ENCODE peak calls at places on chromosome 1, in nine cellular contexts. B is lower lobe of right lung, M is kidney, X is A673, Q is GM23338, V is MM.1S, Z is fibroblast of lung, P is uterus, F is GM23248. Y is an unnamed sample.

GRCh38 chr1:105608713-105609112 is 1447.8 kb upstream of the PRMT6 start:
- DNase-seq in B (no peak), X (peak; percentile 41), Z (no peak), M (no peak), P (no peak), Q (peak; percentile 14), F (peak; percentile 53), V (peak; percentile 26), Y (no peak)

GRCh38 chr1:67479146-67479891 is 49.1 kb upstream of the SERBP1 start:
- DNase-seq in Q (no peak), B (no peak), P (peak; percentile 77), M (no peak), X (no peak), F (peak; percentile 36), V (no peak), Z (peak; percentile 5), Y (no peak)

GRCh38 chr1:23803674-23804073 is 3.1 kb upstream of the GALE start:
- DNase-seq in B (no peak), F (no peak), M (no peak), X (no peak), Q (no peak), Z (no peak), V (no peak), P (no peak), Y (no peak)

GRCh38 chr1:218171302-218171893 is 113.7 kb upstream of the RRP15 start:
- DNase-seq in Q (peak; percentile 49), X (peak; percentile 43), B (no peak), V (peak; percentile 69), P (no peak), F (peak; percentile 59), Z (peak; percentile 69), M (no peak), Y (no peak)

GRCh38 chr1:159248311-159248710 is 43.6 kb downstream of the ACKR1 start:
- DNase-seq in Q (no peak), X (no peak), V (no peak), P (no peak), F (no peak), Z (no peak), B (no peak), M (no peak), Y (no peak)

GRCh38 chr1:201850053-201850397 is 21.1 kb downstream of the IPO9 start:
- DNase-seq in X (peak; percentile 26), B (no peak), M (no peak), Z (peak; percentile 76), V (no peak), F (peak; percentile 86), P (no peak), Q (no peak), Y (no peak)

GRCh38 chr1:67646145-67647035 is 38.6 kb upstream of the GADD45A start:
- DNase-seq in F (peak; percentile 11), M (peak; percentile 82), P (peak; percentile 62), Z (peak; percentile 26), X (peak; percentile 75), Q (no peak), V (no peak), B (no peak), Y (peak; percentile 74)

GRCh38 chr1:87926131-87926828 is 597.6 kb downstream of the LMO4 start:
- DNase-seq in X (no peak), B (no peak), P (no peak), Q (no peak), Z (no peak), V (no peak), M (no peak), F (no peak), Y (no peak)

GRCh38 chr1:110144366-110144765 is 5.9 kb upstream of the SLC6A17 start:
- DNase-seq in B (no peak), Q (no peak), V (no peak), Z (no peak), M (no peak), X (no peak), F (no peak), P (no peak), Y (no peak)

GRCh38 chr1:227946624-227947424 is 908 bp downstream of the WNT9A start:
- DNase-seq in B (peak; percentile 85), M (peak; percentile 93), Z (peak; percentile 62), Q (peak; percentile 89), V (peak; percentile 66), P (peak; percentile 72), X (peak; percentile 45), F (peak; percentile 77), Y (peak; percentile 79)

GRCh38 chr1:109687641-109688499 is at the start of gene GSTM1:
- DNase-seq in F (no peak), V (no peak), P (peak; percentile 80), X (peak; percentile 91), M (no peak), Z (peak; percentile 78), Q (no peak), B (no peak), Y (no peak)

GRCh38 chr1:10046356-10047085 is 13.8 kb downstream of the UBE4B start:
- DNase-seq in P (no peak), V (no peak), X (no peak), B (no peak), M (no peak), F (peak; percentile 56), Z (no peak), Q (no peak), Y (no peak)

GRCh38 chr1:95168638-95169411 is 51.7 kb downstream of the TLCD4 start:
- DNase-seq in M (no peak), Z (no peak), B (no peak), P (no peak), V (no peak), Q (peak; percentile 5), X (no peak), F (no peak), Y (no peak)

GRCh38 chr1:95171270-95172245 is 54.4 kb downstream of the TLCD4 start:
- DNase-seq in V (no peak), Z (no peak), Q (no peak), M (no peak), B (no peak), F (no peak), X (no peak), P (no peak), Y (no peak)

DNA sequence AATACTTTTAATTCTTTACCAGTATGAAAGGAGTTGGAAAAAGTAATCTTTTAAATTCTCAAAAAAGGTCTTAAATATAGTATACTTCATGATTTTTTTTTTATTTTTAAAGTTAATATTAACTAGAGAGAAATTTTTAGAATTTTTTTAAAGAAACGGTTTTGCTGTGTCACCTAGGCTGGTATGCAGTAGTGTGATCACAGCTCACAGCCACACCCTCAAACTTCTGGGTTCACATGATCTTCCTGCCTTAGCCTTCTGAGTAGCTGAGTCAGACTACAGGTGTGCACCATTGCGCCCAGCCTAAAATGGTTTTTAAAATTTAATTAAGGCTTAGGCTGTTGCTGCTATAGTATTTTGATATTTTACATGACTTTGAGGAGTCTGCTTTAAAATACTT is 52.4 kb downstream of the TLCD4 start:
- DNase-seq in V (peak; percentile 27), X (no peak), M (no peak), B (no peak), Q (no peak), F (peak; percentile 13), P (no peak), Z (no peak), Y (no peak)
- H3K4me1 ChIP-seq in V (no peaks in the 10 kb centered on the region), X (no peaks in the 10 kb centered on the region), M (peaks cover 5% of the 10 kb centered on the region), B (no peaks in the 10 kb centered on the region), Q (no peaks in the 10 kb centered on the region), F (no peaks in the 10 kb centered on the region), P (no peaks in the 10 kb centered on the region), Z (no peaks in the 10 kb centered on the region), Y (peaks cover 3% of the 10 kb centered on the region)

GRCh38 chr1:63908016-63908415 is 134.2 kb downstream of the ROR1 start:
- DNase-seq in M (no peak), V (no peak), Q (peak; percentile 54), P (no peak), X (peak; percentile 15), B (no peak), Z (peak; percentile 76), F (no peak), Y (no peak)
- H3K4me1 ChIP-seq in M (peaks cover 4% of the 10 kb centered on the region), V (no peaks in the 10 kb centered on the region), Q (peaks cover 81% of the 10 kb centered on the region), P (no peaks in the 10 kb centered on the region), X (peaks cover 44% of the 10 kb centered on the region), B (peaks cover 7% of the 10 kb centered on the region), Z (no peaks in the 10 kb centered on the region), F (peaks cover 8% of the 10 kb centered on the region), Y (no peaks in the 10 kb centered on the region)

GRCh38 chr1:172533511-172534116 is 664 bp downstream of the SUCO start:
- DNase-seq in P (peak; percentile 31), B (peak; percentile 45), V (peak; percentile 36), F (peak; percentile 59), M (peak; percentile 41), Q (peak; percentile 36), Z (peak; percentile 30), X (peak; percentile 53), Y (no peak)

GRCh38 chr1:172532700-172533510 is at the start of gene SUCO:
- DNase-seq in Q (peak; percentile 98), F (peak; percentile 100), Z (peak; percentile 99), B (peak; percentile 100), P (peak; percentile 100), X (peak; percentile 100), M (peak; percentile 100), V (peak; percentile 100), Y (peak; percentile 100)

GRCh38 chr1:172531412-172531811 is 1.5 kb upstream of the SUCO start:
- DNase-seq in P (no peak), Z (no peak), M (no peak), X (no peak), F (no peak), B (no peak), Q (no peak), V (no peak), Y (no peak)

GRCh38 chr1:172530000-172530399 is 3.0 kb upstream of the SUCO start:
- DNase-seq in F (peak; percentile 29), P (no peak), M (no peak), X (no peak), B (no peak), Q (no peak), V (no peak), Z (no peak), Y (no peak)

DNA sequence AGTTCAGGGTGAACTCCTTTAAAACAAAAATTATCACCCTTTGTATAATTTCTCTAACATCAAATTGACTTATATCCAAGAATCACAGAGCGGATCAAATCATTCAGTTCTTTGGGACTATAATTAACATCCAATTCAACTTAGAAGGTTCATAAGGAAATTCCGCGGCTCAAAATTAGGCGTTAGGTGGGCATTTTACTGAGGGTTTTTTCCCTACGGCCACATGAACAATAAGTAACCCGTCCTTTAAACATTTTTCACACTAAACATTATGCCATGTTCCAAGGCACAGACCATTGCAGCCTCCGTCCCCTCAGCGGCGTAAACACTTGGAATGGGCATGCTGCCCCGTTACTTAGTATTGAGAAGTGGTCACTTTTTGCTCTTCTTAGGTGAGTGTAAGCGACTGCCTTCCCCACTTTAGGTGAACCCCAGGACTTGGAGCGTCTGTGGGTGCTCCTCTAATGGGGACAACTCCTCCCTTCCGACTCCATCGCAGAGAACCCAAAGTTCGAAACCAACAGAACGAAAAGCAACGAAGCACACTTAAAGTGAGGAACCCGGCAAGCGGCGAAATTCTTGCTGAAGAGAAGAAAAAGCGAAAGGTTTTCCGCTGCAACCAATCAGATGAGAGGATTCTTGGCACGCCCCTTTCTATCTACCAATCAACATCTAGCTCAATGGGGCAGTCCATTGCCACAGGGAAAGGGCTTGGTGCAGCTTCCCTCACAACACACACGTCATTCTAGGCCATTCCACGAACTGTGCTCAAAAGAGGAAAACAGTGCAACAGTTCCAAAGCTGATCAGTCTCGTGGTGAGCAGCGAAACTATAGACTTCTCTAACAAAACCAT is 877 bp upstream of the SUCO start:
- DNase-seq in X (peak; percentile 98), M (peak; percentile 88), Z (peak; percentile 99), V (peak; percentile 99), B (peak; percentile 86), F (peak; percentile 99), Q (peak; percentile 98), P (peak; percentile 97), Y (peak; percentile 89)
- H3K4me1 ChIP-seq in X (peaks cover 20% of the 10 kb centered on the region), M (peaks cover 3% of the 10 kb centered on the region), Z (peaks cover 3% of the 10 kb centered on the region), V (peaks cover 22% of the 10 kb centered on the region), B (peaks cover 35% of the 10 kb centered on the region), F (peaks cover 22% of the 10 kb centered on the region), Q (peaks cover 25% of the 10 kb centered on the region), P (no peaks in the 10 kb centered on the region), Y (no peaks in the 10 kb centered on the region)

GRCh38 chr1:155192346-155193274 is 15.1 kb downstream of the THBS3 start:
- DNase-seq in X (no peak), Q (peak; percentile 90), Z (no peak), P (peak; percentile 44), V (no peak), F (no peak), B (peak; percentile 88), M (peak; percentile 95), Y (no peak)
- H3K4me1 ChIP-seq in X (peaks cover 22% of the 10 kb centered on the region), Q (peaks cover 19% of the 10 kb centered on the region), Z (peaks cover 19% of the 10 kb centered on the region), P (no peaks in the 10 kb centered on the region), V (peaks cover 15% of the 10 kb centered on the region), F (peaks cover 16% of the 10 kb centered on the region), B (peaks cover 26% of the 10 kb centered on the region), M (peaks cover 11% of the 10 kb centered on the region), Y (peaks cover 7% of the 10 kb centered on the region)